ENCODE peak calls at places on chromosomes 6 and 20, in six cellular contexts. One of them, this sample, is unnamed.
A peak's percentile ranks its signal among the peaks of the same experiment; 100 is the strongest.

GRCh38 chr20:36408219-36408618 is 102.1 kb downstream of the DLGAP4 start:
- DNase-seq in H1: no peak
- DNase-seq in IMR-90: peak; percentile 28
- DNase-seq in mesenchymal stem cell: no peak
- DNase-seq in neuronal stem cell: no peak
- DNase-seq in trophoblast cell: no peak
- DNase-seq in this sample: no peak

GRCh38 chr6:116397960-116398359 is 27.2 kb downstream of the DSE start:
- DNase-seq in H1: no peak
- DNase-seq in IMR-90: peak; percentile 67
- DNase-seq in mesenchymal stem cell: peak; percentile 38
- DNase-seq in neuronal stem cell: no peak
- DNase-seq in trophoblast cell: peak; percentile 36
- DNase-seq in this sample: no peak

GRCh38 chr6:139028658-139029469 is at the start of gene ABRACL:
- DNase-seq in H1: no peak
- DNase-seq in IMR-90: peak; percentile 63
- DNase-seq in mesenchymal stem cell: peak; percentile 82
- DNase-seq in neuronal stem cell: peak; percentile 57
- DNase-seq in trophoblast cell: peak; percentile 80
- DNase-seq in this sample: no peak

GRCh38 chr6:169800668-169801395 is 49.4 kb downstream of the ERMARD start:
- DNase-seq in H1: no peak
- DNase-seq in IMR-90: peak; percentile 82
- DNase-seq in mesenchymal stem cell: peak; percentile 72
- DNase-seq in neuronal stem cell: no peak
- DNase-seq in trophoblast cell: no peak
- DNase-seq in this sample: peak; percentile 32

GRCh38 chr20:32636278-32636677 is 37.5 kb downstream of the C20orf203 start:
- DNase-seq in H1: no peak
- DNase-seq in IMR-90: peak; percentile 44
- DNase-seq in mesenchymal stem cell: no peak
- DNase-seq in neuronal stem cell: no peak
- DNase-seq in trophoblast cell: no peak
- DNase-seq in this sample: no peak

GRCh38 chr6:17485181-17485580 is 91.8 kb downstream of the CAP2 start:
- DNase-seq in H1: no peak
- DNase-seq in IMR-90: no peak
- DNase-seq in mesenchymal stem cell: no peak
- DNase-seq in neuronal stem cell: no peak
- DNase-seq in trophoblast cell: no peak
- DNase-seq in this sample: no peak

GRCh38 chr6:124857746-124858145 is 104.5 kb upstream of the RNF217 start:
- DNase-seq in H1: no peak
- DNase-seq in IMR-90: no peak
- DNase-seq in mesenchymal stem cell: no peak
- DNase-seq in neuronal stem cell: no peak
- DNase-seq in trophoblast cell: no peak
- DNase-seq in this sample: no peak

GRCh38 chr20:4445780-4446179 is 275.9 kb upstream of the PRND start:
- DNase-seq in H1: no peak
- DNase-seq in IMR-90: no peak
- DNase-seq in mesenchymal stem cell: no peak
- DNase-seq in neuronal stem cell: no peak
- DNase-seq in trophoblast cell: no peak
- DNase-seq in this sample: no peak

GRCh38 chr6:136738178-136739057 is 53.9 kb downstream of the MAP3K5 start:
- DNase-seq in H1: no peak
- DNase-seq in IMR-90: peak; percentile 26
- DNase-seq in mesenchymal stem cell: peak; percentile 45
- DNase-seq in neuronal stem cell: no peak
- DNase-seq in trophoblast cell: no peak
- DNase-seq in this sample: no peak

GRCh38 chr6:123393333-123393732 is 243.4 kb downstream of the TRDN start:
- DNase-seq in H1: no peak
- DNase-seq in IMR-90: no peak
- DNase-seq in mesenchymal stem cell: peak; percentile 35
- DNase-seq in neuronal stem cell: no peak
- DNase-seq in trophoblast cell: peak; percentile 38
- DNase-seq in this sample: no peak

GRCh38 chr6:121435444-121436069 is at the start of gene GJA1:
- DNase-seq in H1: peak; percentile 67
- DNase-seq in IMR-90: peak; percentile 86
- DNase-seq in mesenchymal stem cell: peak; percentile 93
- DNase-seq in neuronal stem cell: peak; percentile 65
- DNase-seq in trophoblast cell: peak; percentile 43
- DNase-seq in this sample: peak; percentile 82

GRCh38 chr6:169968541-169969270 is 217.3 kb downstream of the ERMARD start:
- DNase-seq in H1: no peak
- DNase-seq in IMR-90: no peak
- DNase-seq in mesenchymal stem cell: no peak
- DNase-seq in neuronal stem cell: no peak
- DNase-seq in trophoblast cell: no peak
- DNase-seq in this sample: no peak

GRCh38 chr6:5122504-5123112 is 37.5 kb downstream of the PPP1R3G start:
- DNase-seq in H1: no peak
- DNase-seq in IMR-90: no peak
- DNase-seq in mesenchymal stem cell: no peak
- DNase-seq in neuronal stem cell: no peak
- DNase-seq in trophoblast cell: no peak
- DNase-seq in this sample: no peak

GRCh38 chr6:53986165-53986720 is 125.0 kb upstream of the MLIP start:
- DNase-seq in H1: no peak
- DNase-seq in IMR-90: peak; percentile 70
- DNase-seq in mesenchymal stem cell: peak; percentile 72
- DNase-seq in neuronal stem cell: peak; percentile 32
- DNase-seq in trophoblast cell: peak; percentile 73
- DNase-seq in this sample: no peak

GRCh38 chr6:136173519-136174507 is 76.3 kb downstream of the MTFR2 start:
- DNase-seq in H1: no peak
- DNase-seq in IMR-90: peak; percentile 96
- DNase-seq in mesenchymal stem cell: peak; percentile 69
- DNase-seq in neuronal stem cell: no peak
- DNase-seq in trophoblast cell: peak; percentile 54
- DNase-seq in this sample: no peak

GRCh38 chr6:39978240-39978639 is 44.0 kb upstream of the MOCS1 start:
- DNase-seq in H1: no peak
- DNase-seq in IMR-90: no peak
- DNase-seq in mesenchymal stem cell: no peak
- DNase-seq in neuronal stem cell: no peak
- DNase-seq in trophoblast cell: no peak
- DNase-seq in this sample: no peak

GRCh38 chr20:33874129-33874528 is 63.0 kb downstream of the CHMP4B start:
- DNase-seq in H1: no peak
- DNase-seq in IMR-90: no peak
- DNase-seq in mesenchymal stem cell: no peak
- DNase-seq in neuronal stem cell: no peak
- DNase-seq in trophoblast cell: no peak
- DNase-seq in this sample: no peak

GRCh38 chr20:16587066-16587465 is 13.8 kb upstream of the KIF16B start:
- DNase-seq in H1: no peak
- DNase-seq in IMR-90: no peak
- DNase-seq in mesenchymal stem cell: no peak
- DNase-seq in neuronal stem cell: no peak
- DNase-seq in trophoblast cell: no peak
- DNase-seq in this sample: no peak

GRCh38 chr6:125099211-125100017 is 54.2 kb upstream of the TPD52L1 start:
- DNase-seq in H1: peak; percentile 15
- DNase-seq in IMR-90: peak; percentile 50
- DNase-seq in mesenchymal stem cell: peak; percentile 70
- DNase-seq in neuronal stem cell: peak; percentile 48
- DNase-seq in trophoblast cell: peak; percentile 64
- DNase-seq in this sample: peak; percentile 72

GRCh38 chr20:25310268-25310920 is 62.5 kb downstream of the PYGB start:
- DNase-seq in H1: no peak
- DNase-seq in IMR-90: peak; percentile 96
- DNase-seq in mesenchymal stem cell: peak; percentile 97
- DNase-seq in neuronal stem cell: no peak
- DNase-seq in trophoblast cell: peak; percentile 69
- DNase-seq in this sample: no peak

GRCh38 chr20:57384486-57384885 is 6.7 kb upstream of the RBM38 start:
- DNase-seq in H1: no peak
- DNase-seq in IMR-90: no peak
- DNase-seq in mesenchymal stem cell: no peak
- DNase-seq in neuronal stem cell: no peak
- DNase-seq in trophoblast cell: no peak
- DNase-seq in this sample: no peak

GRCh38 chr20:7694940-7695567 is 245.2 kb downstream of the HAO1 start:
- DNase-seq in H1: no peak
- DNase-seq in IMR-90: no peak
- DNase-seq in mesenchymal stem cell: no peak
- DNase-seq in neuronal stem cell: no peak
- DNase-seq in trophoblast cell: no peak
- DNase-seq in this sample: no peak

GRCh38 chr6:63573140-63573898 is 1.0 kb downstream of the LOC128125822 start:
- DNase-seq in H1: peak; percentile 76
- DNase-seq in IMR-90: peak; percentile 55
- DNase-seq in mesenchymal stem cell: peak; percentile 75
- DNase-seq in neuronal stem cell: peak; percentile 59
- DNase-seq in trophoblast cell: peak; percentile 94
- DNase-seq in this sample: peak; percentile 94

GRCh38 chr6:29519291-29520010 is 31.7 kb upstream of the MAS1L start:
- DNase-seq in H1: no peak
- DNase-seq in IMR-90: no peak
- DNase-seq in mesenchymal stem cell: no peak
- DNase-seq in neuronal stem cell: no peak
- DNase-seq in trophoblast cell: no peak
- DNase-seq in this sample: peak; percentile 5

GRCh38 chr6:29517245-29517644 is 29.5 kb upstream of the MAS1L start:
- DNase-seq in H1: no peak
- DNase-seq in IMR-90: no peak
- DNase-seq in mesenchymal stem cell: no peak
- DNase-seq in neuronal stem cell: no peak
- DNase-seq in trophoblast cell: no peak
- DNase-seq in this sample: no peak

GRCh38 chr6:29516108-29516507 is 28.4 kb upstream of the MAS1L start:
- DNase-seq in H1: no peak
- DNase-seq in IMR-90: peak; percentile 5
- DNase-seq in mesenchymal stem cell: no peak
- DNase-seq in neuronal stem cell: no peak
- DNase-seq in trophoblast cell: no peak
- DNase-seq in this sample: no peak

GRCh38 chr6:29520232-29520631 is 32.5 kb upstream of the MAS1L start:
- DNase-seq in H1: no peak
- DNase-seq in IMR-90: no peak
- DNase-seq in mesenchymal stem cell: no peak
- DNase-seq in neuronal stem cell: no peak
- DNase-seq in trophoblast cell: no peak
- DNase-seq in this sample: peak; percentile 8

GRCh38 chr6:29517728-29518440 is 30.1 kb upstream of the MAS1L start:
- DNase-seq in H1: no peak
- DNase-seq in IMR-90: no peak
- DNase-seq in mesenchymal stem cell: no peak
- DNase-seq in neuronal stem cell: no peak
- DNase-seq in trophoblast cell: no peak
- DNase-seq in this sample: no peak
- H2AFZ ChIP-seq in H1: no peak overlapping the region
- H2AFZ ChIP-seq in IMR-90: no peak overlapping the region
- H2AFZ ChIP-seq in mesenchymal stem cell: no peak overlapping the region
- H2AFZ ChIP-seq in neuronal stem cell: no peak overlapping the region
- H2AFZ ChIP-seq in trophoblast cell: no peak overlapping the region
- H2AFZ ChIP-seq in this sample: no peak overlapping the region

GRCh38 chr20:17661121-17661744 is 20.8 kb downstream of the RRBP1 start:
- DNase-seq in H1: no peak
- DNase-seq in IMR-90: no peak
- DNase-seq in mesenchymal stem cell: no peak
- DNase-seq in neuronal stem cell: no peak
- DNase-seq in trophoblast cell: no peak
- DNase-seq in this sample: no peak

GRCh38 chr20:17663486-17663885 is 18.6 kb downstream of the RRBP1 start:
- DNase-seq in H1: no peak
- DNase-seq in IMR-90: peak; percentile 42
- DNase-seq in mesenchymal stem cell: no peak
- DNase-seq in neuronal stem cell: no peak
- DNase-seq in trophoblast cell: no peak
- DNase-seq in this sample: no peak

GRCh38 chr20:17664025-17664638 is 17.9 kb downstream of the RRBP1 start:
- DNase-seq in H1: no peak
- DNase-seq in IMR-90: no peak
- DNase-seq in mesenchymal stem cell: no peak
- DNase-seq in neuronal stem cell: no peak
- DNase-seq in trophoblast cell: no peak
- DNase-seq in this sample: no peak

GRCh38 chr20:17662333-17663039 is 19.6 kb downstream of the RRBP1 start:
- DNase-seq in H1: no peak
- DNase-seq in IMR-90: peak; percentile 48
- DNase-seq in mesenchymal stem cell: peak; percentile 96
- DNase-seq in neuronal stem cell: no peak
- DNase-seq in trophoblast cell: peak; percentile 52
- DNase-seq in this sample: no peak

GRCh38 chr20:17663040-17663399 is 19.0 kb downstream of the RRBP1 start:
- DNase-seq in H1: no peak
- DNase-seq in IMR-90: no peak
- DNase-seq in mesenchymal stem cell: no peak
- DNase-seq in neuronal stem cell: no peak
- DNase-seq in trophoblast cell: no peak
- DNase-seq in this sample: no peak
- H2AK5ac ChIP-seq in H1: no peak overlapping the region
- H2AK5ac ChIP-seq in IMR-90: no peak overlapping the region
- H2AK5ac ChIP-seq in mesenchymal stem cell: no peak overlapping the region
- H2AK5ac ChIP-seq in neuronal stem cell: no peak overlapping the region
- H2AK5ac ChIP-seq in trophoblast cell: no peak overlapping the region
- H2AK5ac ChIP-seq in this sample: no peak overlapping the region

GRCh38 chr6:27157461-27158315 is 89.8 kb upstream of the PRSS16 start:
- DNase-seq in H1: no peak
- DNase-seq in IMR-90: peak; percentile 77
- DNase-seq in mesenchymal stem cell: peak; percentile 70
- DNase-seq in neuronal stem cell: no peak
- DNase-seq in trophoblast cell: peak; percentile 70
- DNase-seq in this sample: peak; percentile 69

GRCh38 chr6:27156874-27157460 is 90.5 kb upstream of the PRSS16 start:
- DNase-seq in H1: no peak
- DNase-seq in IMR-90: no peak
- DNase-seq in mesenchymal stem cell: peak; percentile 12
- DNase-seq in neuronal stem cell: no peak
- DNase-seq in trophoblast cell: no peak
- DNase-seq in this sample: no peak

GRCh38 chr6:27159725-27160124 is 87.8 kb upstream of the PRSS16 start:
- DNase-seq in H1: no peak
- DNase-seq in IMR-90: no peak
- DNase-seq in mesenchymal stem cell: no peak
- DNase-seq in neuronal stem cell: no peak
- DNase-seq in trophoblast cell: no peak
- DNase-seq in this sample: no peak

GRCh38 chr6:27161115-27161514 is 86.4 kb upstream of the PRSS16 start:
- DNase-seq in H1: no peak
- DNase-seq in IMR-90: no peak
- DNase-seq in mesenchymal stem cell: no peak
- DNase-seq in neuronal stem cell: no peak
- DNase-seq in trophoblast cell: no peak
- DNase-seq in this sample: no peak

GRCh38 chr6:27158316-27158643 is 89.2 kb upstream of the PRSS16 start:
- DNase-seq in H1: no peak
- DNase-seq in IMR-90: no peak
- DNase-seq in mesenchymal stem cell: no peak
- DNase-seq in neuronal stem cell: no peak
- DNase-seq in trophoblast cell: no peak
- DNase-seq in this sample: no peak
- H2AFZ ChIP-seq in H1: no peak overlapping the region
- H2AFZ ChIP-seq in IMR-90: peak overlapping the region; percentile 45
- H2AFZ ChIP-seq in mesenchymal stem cell: no peak overlapping the region
- H2AFZ ChIP-seq in neuronal stem cell: no peak overlapping the region
- H2AFZ ChIP-seq in trophoblast cell: no peak overlapping the region
- H2AFZ ChIP-seq in this sample: no peak overlapping the region

GRCh38 chr6:14216931-14217684 is 99.5 kb downstream of the CD83 start:
- DNase-seq in H1: no peak
- DNase-seq in IMR-90: peak; percentile 98
- DNase-seq in mesenchymal stem cell: no peak
- DNase-seq in neuronal stem cell: no peak
- DNase-seq in trophoblast cell: no peak
- DNase-seq in this sample: no peak
- H2AK5ac ChIP-seq in H1: no peak overlapping the region
- H2AK5ac ChIP-seq in IMR-90: no peak overlapping the region
- H2AK5ac ChIP-seq in mesenchymal stem cell: no peak overlapping the region
- H2AK5ac ChIP-seq in neuronal stem cell: no peak overlapping the region
- H2AK5ac ChIP-seq in trophoblast cell: no peak overlapping the region
- H2AK5ac ChIP-seq in this sample: no peak overlapping the region

This sample was measured in H9.